ENCODE peak calls at places on chromosomes 16 and 17, in seven cellular contexts. I, L, U, T, J, Q and G are unnamed samples.

GRCh38 chr16:12796498-12796897 is 7.2 kb downstream of the CPPED1 start:
- DNase-seq in I (no peak), L (no peak), U (no peak), T (no peak), J (no peak), Q (no peak), G (no peak)

GRCh38 chr17:74485012-74485743 is 18.7 kb downstream of the CD300A start:
- DNase-seq in I (no peak), L (no peak), U (no peak), T (no peak), J (no peak), Q (no peak), G (no peak)

GRCh38 chr16:86882586-86883280 is 304.4 kb downstream of the FOXL1 start:
- DNase-seq in I (no peak), L (no peak), U (no peak), T (no peak), J (peak; percentile 75), Q (peak; percentile 70), G (no peak)

GRCh38 chr17:81984773-81985410 is 7.5 kb downstream of the ASPSCR1 start:
- DNase-seq in I (no peak), L (no peak), U (no peak), T (no peak), J (no peak), Q (no peak), G (no peak)

GRCh38 chr16:81522141-81522701 is 77.6 kb downstream of the CMIP start:
- DNase-seq in I (no peak), L (no peak), U (peak; percentile 12), T (peak; percentile 46), J (no peak), Q (no peak), G (no peak)

GRCh38 chr17:71496552-71496951 is 624.3 kb upstream of the SOX9 start:
- DNase-seq in I (no peak), L (no peak), U (no peak), T (no peak), J (peak; percentile 64), Q (no peak), G (no peak)

GRCh38 chr17:19397556-19398041 is 10.6 kb upstream of the MFAP4 start:
- DNase-seq in I (no peak), L (no peak), U (no peak), T (no peak), J (no peak), Q (no peak), G (no peak)

GRCh38 chr17:45332989-45333701 is 16.3 kb upstream of the MAP3K14 start:
- DNase-seq in I (no peak), L (peak; percentile 39), U (peak; percentile 26), T (no peak), J (peak; percentile 26), Q (no peak), G (no peak)

GRCh38 chr17:17757391-17757791 is 76.1 kb downstream of the RAI1 start:
- DNase-seq in I (no peak), L (no peak), U (peak; percentile 25), T (peak; percentile 76), J (no peak), Q (no peak), G (no peak)

GRCh38 chr17:79749156-79749815 is 18.5 kb downstream of the ENPP7 start:
- DNase-seq in I (no peak), L (no peak), U (no peak), T (no peak), J (peak; percentile 69), Q (peak; percentile 73), G (no peak)